ENCODE peak calls at places on chromosomes 7 and 10, in eight cellular contexts. One of them, this sample, is unnamed.

GRCh38 chr7:96061844-96062243 is 260.1 kb downstream of the SLC25A13 start:
- DNase-seq in tibial nerve: no peak
- DNase-seq in colonic mucosa: no peak
- DNase-seq in GM12864: no peak
- DNase-seq in astrocyte of the spinal cord: no peak
- DNase-seq in neural crest cell: no peak
- DNase-seq in fibroblast of pulmonary artery: peak
- DNase-seq in ascending aorta: no peak
- DNase-seq in this sample: no peak

GRCh38 chr7:91311844-91312243 is 47.6 kb downstream of the FZD1 start:
- DNase-seq in astrocyte of the spinal cord: no peak
- DNase-seq in tibial nerve: no peak
- DNase-seq in neural crest cell: no peak
- DNase-seq in ascending aorta: no peak
- DNase-seq in fibroblast of pulmonary artery: no peak
- DNase-seq in GM12864: no peak
- DNase-seq in colonic mucosa: no peak
- DNase-seq in this sample: no peak

GRCh38 chr7:31192996-31193395 is 140.9 kb downstream of the ADCYAP1R1 start:
- DNase-seq in fibroblast of pulmonary artery: peak
- DNase-seq in tibial nerve: peak
- DNase-seq in GM12864: no peak
- DNase-seq in neural crest cell: peak
- DNase-seq in astrocyte of the spinal cord: peak
- DNase-seq in colonic mucosa: peak
- DNase-seq in ascending aorta: no peak
- DNase-seq in this sample: peak

GRCh38 chr7:116271980-116272886 is 61.9 kb downstream of the TES start:
- DNase-seq in tibial nerve: peak
- DNase-seq in colonic mucosa: peak
- DNase-seq in ascending aorta: peak
- DNase-seq in astrocyte of the spinal cord: peak
- DNase-seq in neural crest cell: no peak
- DNase-seq in GM12864: no peak
- DNase-seq in fibroblast of pulmonary artery: peak
- DNase-seq in this sample: no peak

GRCh38 chr7:156027821-156028220 is 215.6 kb upstream of the SHH start:
- DNase-seq in tibial nerve: no peak
- DNase-seq in astrocyte of the spinal cord: no peak
- DNase-seq in GM12864: no peak
- DNase-seq in neural crest cell: no peak
- DNase-seq in ascending aorta: no peak
- DNase-seq in colonic mucosa: no peak
- DNase-seq in fibroblast of pulmonary artery: no peak
- DNase-seq in this sample: no peak

GRCh38 chr10:61882621-61883375 is 18.7 kb upstream of the ARID5B start:
- DNase-seq in GM12864: no peak
- DNase-seq in tibial nerve: no peak
- DNase-seq in ascending aorta: no peak
- DNase-seq in colonic mucosa: no peak
- DNase-seq in fibroblast of pulmonary artery: no peak
- DNase-seq in neural crest cell: no peak
- DNase-seq in astrocyte of the spinal cord: peak
- DNase-seq in this sample: no peak

GRCh38 chr10:52623761-52624160 is 148.8 kb downstream of the MBL2 start:
- DNase-seq in tibial nerve: no peak
- DNase-seq in fibroblast of pulmonary artery: peak
- DNase-seq in neural crest cell: no peak
- DNase-seq in ascending aorta: no peak
- DNase-seq in GM12864: no peak
- DNase-seq in colonic mucosa: no peak
- DNase-seq in astrocyte of the spinal cord: no peak
- DNase-seq in this sample: no peak

GRCh38 chr7:123562121-123562520 is 4.5 kb upstream of the NDUFA5 start:
- DNase-seq in colonic mucosa: no peak
- DNase-seq in GM12864: no peak
- DNase-seq in fibroblast of pulmonary artery: no peak
- DNase-seq in astrocyte of the spinal cord: no peak
- DNase-seq in neural crest cell: no peak
- DNase-seq in ascending aorta: no peak
- DNase-seq in tibial nerve: no peak
- DNase-seq in this sample: no peak

GRCh38 chr7:20280475-20281351 is 50.0 kb upstream of the ITGB8 start:
- DNase-seq in astrocyte of the spinal cord: peak
- DNase-seq in tibial nerve: no peak
- DNase-seq in GM12864: no peak
- DNase-seq in fibroblast of pulmonary artery: peak
- DNase-seq in ascending aorta: no peak
- DNase-seq in colonic mucosa: no peak
- DNase-seq in neural crest cell: no peak
- DNase-seq in this sample: no peak

GRCh38 chr10:129191848-129192247 is 275.2 kb upstream of the MGMT start:
- DNase-seq in neural crest cell: no peak
- DNase-seq in astrocyte of the spinal cord: no peak
- DNase-seq in GM12864: no peak
- DNase-seq in tibial nerve: no peak
- DNase-seq in fibroblast of pulmonary artery: no peak
- DNase-seq in colonic mucosa: no peak
- DNase-seq in ascending aorta: no peak
- DNase-seq in this sample: no peak

GRCh38 chr7:116455009-116455408 is 44.5 kb upstream of the CAV2 start:
- DNase-seq in tibial nerve: no peak
- DNase-seq in ascending aorta: no peak
- DNase-seq in fibroblast of pulmonary artery: peak
- DNase-seq in colonic mucosa: no peak
- DNase-seq in neural crest cell: no peak
- DNase-seq in astrocyte of the spinal cord: peak
- DNase-seq in GM12864: no peak
- DNase-seq in this sample: no peak

GRCh38 chr7:4226166-4226857 is 455.8 kb upstream of the FOXK1 start:
- DNase-seq in colonic mucosa: no peak
- DNase-seq in neural crest cell: no peak
- DNase-seq in tibial nerve: no peak
- DNase-seq in astrocyte of the spinal cord: no peak
- DNase-seq in fibroblast of pulmonary artery: no peak
- DNase-seq in GM12864: no peak
- DNase-seq in ascending aorta: no peak
- DNase-seq in this sample: no peak

GRCh38 chr7:134365341-134366054 is 48.8 kb upstream of the SLC35B4 start:
- DNase-seq in GM12864: no peak
- DNase-seq in fibroblast of pulmonary artery: peak
- DNase-seq in astrocyte of the spinal cord: peak
- DNase-seq in tibial nerve: no peak
- DNase-seq in ascending aorta: no peak
- DNase-seq in colonic mucosa: no peak
- DNase-seq in neural crest cell: no peak
- DNase-seq in this sample: no peak
- TF ChIP-seq CTCF in GM12864: no peak
- TF ChIP-seq CTCF in fibroblast of pulmonary artery: no peak
- TF ChIP-seq CTCF in astrocyte of the spinal cord: no peak
- TF ChIP-seq CTCF in tibial nerve: no peak
- TF ChIP-seq CTCF in ascending aorta: no peak
- TF ChIP-seq CTCF in colonic mucosa: no peak
- TF ChIP-seq CTCF in neural crest cell: no peak
- TF ChIP-seq CTCF in this sample: no peak

GRCh38 chr10:43666551-43666950 is 17.9 kb upstream of the ZNF32 start:
- DNase-seq in colonic mucosa: no peak
- DNase-seq in GM12864: no peak
- DNase-seq in astrocyte of the spinal cord: no peak
- DNase-seq in neural crest cell: no peak
- DNase-seq in tibial nerve: no peak
- DNase-seq in ascending aorta: no peak
- DNase-seq in fibroblast of pulmonary artery: no peak
- DNase-seq in this sample: no peak

GRCh38 chr10:43671659-43672555 is 23.2 kb upstream of the ZNF32 start:
- DNase-seq in neural crest cell: peak
- DNase-seq in colonic mucosa: peak
- DNase-seq in astrocyte of the spinal cord: peak
- DNase-seq in GM12864: peak
- DNase-seq in fibroblast of pulmonary artery: peak
- DNase-seq in ascending aorta: no peak
- DNase-seq in tibial nerve: peak
- DNase-seq in this sample: peak

GRCh38 chr10:43665054-43665453 is 16.4 kb upstream of the ZNF32 start:
- DNase-seq in fibroblast of pulmonary artery: no peak
- DNase-seq in ascending aorta: no peak
- DNase-seq in astrocyte of the spinal cord: no peak
- DNase-seq in GM12864: no peak
- DNase-seq in tibial nerve: no peak
- DNase-seq in neural crest cell: no peak
- DNase-seq in colonic mucosa: no peak
- DNase-seq in this sample: no peak

GRCh38 chr10:43667736-43668371 is 19.2 kb upstream of the ZNF32 start:
- DNase-seq in astrocyte of the spinal cord: no peak
- DNase-seq in tibial nerve: no peak
- DNase-seq in neural crest cell: no peak
- DNase-seq in GM12864: no peak
- DNase-seq in colonic mucosa: no peak
- DNase-seq in ascending aorta: no peak
- DNase-seq in fibroblast of pulmonary artery: no peak
- DNase-seq in this sample: no peak

DNA sequence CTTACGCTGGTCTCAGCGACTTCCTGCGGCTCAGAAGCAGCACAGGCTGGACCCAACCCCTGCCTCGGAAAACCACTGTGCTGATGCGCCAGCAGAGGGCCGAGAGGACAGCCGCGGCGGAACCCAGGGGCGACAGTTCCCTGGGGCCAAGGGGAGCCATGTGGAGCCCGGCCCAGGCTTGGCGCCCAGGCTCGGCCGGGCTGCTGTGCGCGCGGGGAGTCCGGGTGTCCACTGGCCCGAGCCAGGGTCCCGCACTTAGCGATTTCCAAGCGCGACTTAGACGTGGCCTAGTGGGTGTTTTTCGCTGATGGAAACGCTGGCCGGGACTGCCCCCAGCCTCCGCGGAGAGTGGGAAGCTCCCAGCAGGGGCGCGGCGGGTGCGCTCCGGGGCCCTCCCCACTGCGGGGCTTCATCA is 18.6 kb upstream of the ZNF32 start:
- DNase-seq in colonic mucosa: no peak
- DNase-seq in GM12864: no peak
- DNase-seq in astrocyte of the spinal cord: peak
- DNase-seq in ascending aorta: no peak
- DNase-seq in tibial nerve: no peak
- DNase-seq in fibroblast of pulmonary artery: peak
- DNase-seq in neural crest cell: no peak
- DNase-seq in this sample: no peak
- TF ChIP-seq CTCF in colonic mucosa: no peak
- TF ChIP-seq CTCF in GM12864: peak
- TF ChIP-seq CTCF in astrocyte of the spinal cord: peak
- TF ChIP-seq CTCF in ascending aorta: peak
- TF ChIP-seq CTCF in tibial nerve: peak
- TF ChIP-seq CTCF in fibroblast of pulmonary artery: peak
- TF ChIP-seq CTCF in neural crest cell: peak
- TF ChIP-seq CTCF in this sample: no peak

GRCh38 chr10:43904301-43904700 is 255.6 kb upstream of the ZNF32 start:
- DNase-seq in tibial nerve: no peak
- DNase-seq in GM12864: no peak
- DNase-seq in colonic mucosa: no peak
- DNase-seq in astrocyte of the spinal cord: no peak
- DNase-seq in fibroblast of pulmonary artery: no peak
- DNase-seq in neural crest cell: no peak
- DNase-seq in ascending aorta: no peak
- DNase-seq in this sample: no peak

GRCh38 chr10:43906470-43906869 is 257.8 kb upstream of the ZNF32 start:
- DNase-seq in ascending aorta: no peak
- DNase-seq in astrocyte of the spinal cord: no peak
- DNase-seq in tibial nerve: no peak
- DNase-seq in fibroblast of pulmonary artery: peak
- DNase-seq in colonic mucosa: no peak
- DNase-seq in neural crest cell: no peak
- DNase-seq in GM12864: no peak
- DNase-seq in this sample: no peak

GRCh38 chr10:43905502-43906236 is 257.0 kb upstream of the ZNF32 start:
- DNase-seq in colonic mucosa: no peak
- DNase-seq in fibroblast of pulmonary artery: peak
- DNase-seq in ascending aorta: no peak
- DNase-seq in neural crest cell: no peak
- DNase-seq in astrocyte of the spinal cord: no peak
- DNase-seq in tibial nerve: no peak
- DNase-seq in GM12864: no peak
- DNase-seq in this sample: no peak

GRCh38 chr10:43903451-43903850 is 254.8 kb upstream of the ZNF32 start:
- DNase-seq in colonic mucosa: no peak
- DNase-seq in fibroblast of pulmonary artery: no peak
- DNase-seq in neural crest cell: no peak
- DNase-seq in GM12864: no peak
- DNase-seq in tibial nerve: no peak
- DNase-seq in ascending aorta: no peak
- DNase-seq in astrocyte of the spinal cord: no peak
- DNase-seq in this sample: no peak

DNA sequence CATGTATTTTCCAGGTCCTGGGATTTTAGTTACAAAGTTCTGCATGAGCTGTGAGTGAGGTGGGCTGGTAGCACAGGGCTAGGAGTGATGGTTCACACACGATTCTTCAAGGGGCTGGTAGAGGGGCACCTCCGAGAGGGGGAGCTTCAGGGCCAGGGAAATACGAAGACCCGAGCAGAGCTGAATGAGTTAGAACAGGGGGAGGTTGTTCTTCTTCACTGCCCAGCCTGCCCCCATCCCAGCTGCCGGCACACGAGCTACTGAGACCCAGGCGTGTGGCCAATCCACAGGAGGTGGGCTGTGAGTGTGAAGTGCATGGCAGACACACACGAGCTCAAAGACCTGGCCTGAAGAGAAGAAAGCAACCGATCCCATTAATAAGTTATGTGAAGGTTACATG is 256.1 kb upstream of the ZNF32 start:
- DNase-seq in astrocyte of the spinal cord: no peak
- DNase-seq in colonic mucosa: no peak
- DNase-seq in neural crest cell: no peak
- DNase-seq in GM12864: no peak
- DNase-seq in tibial nerve: no peak
- DNase-seq in fibroblast of pulmonary artery: no peak
- DNase-seq in ascending aorta: no peak
- DNase-seq in this sample: no peak
- TF ChIP-seq CTCF in astrocyte of the spinal cord: no peak
- TF ChIP-seq CTCF in colonic mucosa: no peak
- TF ChIP-seq CTCF in neural crest cell: no peak
- TF ChIP-seq CTCF in GM12864: no peak
- TF ChIP-seq CTCF in tibial nerve: no peak
- TF ChIP-seq CTCF in fibroblast of pulmonary artery: no peak
- TF ChIP-seq CTCF in ascending aorta: no peak
- TF ChIP-seq CTCF in this sample: no peak

DNA sequence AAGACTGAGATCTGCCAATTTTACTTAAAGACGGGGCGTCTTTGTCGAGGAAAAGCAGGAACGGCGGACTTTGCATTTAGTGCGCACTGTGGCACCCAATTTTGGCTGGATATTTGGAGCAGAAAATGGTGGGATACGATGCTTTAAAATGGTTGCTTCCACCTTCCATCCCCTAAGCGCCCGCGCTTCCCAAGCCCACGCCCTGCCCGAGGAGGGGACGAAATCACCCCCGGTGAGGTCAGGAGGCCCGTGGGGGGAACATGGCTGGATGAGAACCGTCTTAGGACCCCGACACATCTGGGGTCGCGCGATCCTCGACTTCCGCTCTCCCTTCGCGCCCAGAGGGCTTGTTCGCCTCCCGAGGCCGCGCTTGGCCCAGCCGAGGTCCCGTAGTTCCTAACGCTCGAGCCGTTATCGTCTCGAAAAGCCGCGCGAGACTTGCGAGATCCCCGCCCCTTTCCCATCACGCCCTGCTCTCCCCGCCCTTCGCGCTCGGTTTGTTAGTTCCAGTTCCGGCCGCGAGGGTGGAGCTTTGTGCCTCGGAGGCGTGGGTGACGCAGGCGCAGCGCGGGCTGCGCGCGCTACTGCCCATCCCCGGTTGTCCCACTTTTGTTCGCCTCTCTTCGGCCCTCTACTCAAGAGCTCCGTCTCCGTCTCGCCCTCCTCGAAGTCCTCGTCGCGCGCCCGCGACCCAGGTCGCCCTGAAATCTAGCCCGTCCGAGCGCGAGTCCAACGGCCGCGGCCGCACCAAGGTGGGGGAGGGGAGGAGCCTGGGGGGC is at the start of gene SRRT:
- DNase-seq in ascending aorta: peak
- DNase-seq in GM12864: peak
- DNase-seq in fibroblast of pulmonary artery: peak
- DNase-seq in neural crest cell: peak
- DNase-seq in colonic mucosa: peak
- DNase-seq in astrocyte of the spinal cord: peak
- DNase-seq in tibial nerve: peak
- DNase-seq in this sample: peak
- TF ChIP-seq CTCF in ascending aorta: peak
- TF ChIP-seq CTCF in GM12864: no peak
- TF ChIP-seq CTCF in fibroblast of pulmonary artery: peak
- TF ChIP-seq CTCF in neural crest cell: peak
- TF ChIP-seq CTCF in colonic mucosa: peak
- TF ChIP-seq CTCF in astrocyte of the spinal cord: peak
- TF ChIP-seq CTCF in tibial nerve: peak
- TF ChIP-seq CTCF in this sample: no peak

This sample was measured in GM10248.